ENCODE peak calls at places on chromosome 20, in nine cellular contexts. Y is A549, V is HCT116, W is endothelial cell of umbilical vein, Z is HepG2, R is H1, Q is SK-N-SH, T is K562, P is GM12878. G is an unnamed sample.
A peak's percentile ranks its signal among the peaks of the same experiment; 100 is the strongest.

GRCh38 chr20:39446397-39446796 is 484.3 kb downstream of the DHX35 start:
- DNase-seq in Y (no peak), V (no peak), W (no peak), Z (no peak), Q (no peak), T (no peak), R (no peak), P (peak; percentile 19), G (no peak)

GRCh38 chr20:34954905-34955231 is 738 bp downstream of the GSS start:
- DNase-seq in Z (peak; percentile 67), T (peak; percentile 76), R (no peak), V (peak; percentile 13), W (no peak), P (no peak), Y (no peak), Q (peak; percentile 59), G (no peak)

GRCh38 chr20:19644085-19644484 is 114.0 kb upstream of the RIN2 start:
- DNase-seq in Q (no peak), Z (no peak), V (no peak), W (no peak), R (no peak), Y (no peak), T (no peak), P (no peak), G (no peak)

GRCh38 chr20:35907017-35907685 is 47.2 kb downstream of the SCAND1 start:
- DNase-seq in R (no peak), Y (no peak), T (peak; percentile 77), Q (no peak), P (no peak), Z (no peak), V (no peak), W (peak; percentile 21), G (no peak)

GRCh38 chr20:31671324-31671723 is 33.6 kb downstream of the COX4I2 start:
- DNase-seq in Q (no peak), Z (no peak), R (no peak), V (no peak), T (no peak), W (no peak), P (no peak), Y (no peak), G (no peak)

GRCh38 chr20:18388860-18389259 is 78.0 kb downstream of the DZANK1 start:
- DNase-seq in Y (peak; percentile 18), V (peak; percentile 7), W (peak; percentile 42), Q (no peak), Z (peak; percentile 95), T (no peak), P (no peak), R (no peak), G (no peak)

GRCh38 chr20:46250772-46251171 is 57.5 kb downstream of the CDH22 start:
- DNase-seq in V (no peak), P (no peak), W (no peak), Z (no peak), R (no peak), T (no peak), Y (no peak), Q (no peak), G (no peak)

GRCh38 chr20:4451487-4451886 is 270.2 kb upstream of the PRND start:
- DNase-seq in V (no peak), Z (no peak), W (no peak), T (no peak), Q (no peak), R (no peak), P (no peak), Y (no peak), G (no peak)

GRCh38 chr20:21609221-21609620 is 95.4 kb upstream of the NKX2-2 start:
- DNase-seq in Q (no peak), V (no peak), W (no peak), P (no peak), T (no peak), Z (peak; percentile 10), R (no peak), Y (no peak), G (no peak)

GRCh38 chr20:17797163-17797562 is 97.4 kb downstream of the BANF2 start:
- DNase-seq in Z (peak; percentile 34), V (no peak), P (no peak), R (no peak), Y (no peak), T (no peak), W (no peak), Q (no peak), G (no peak)

DNA sequence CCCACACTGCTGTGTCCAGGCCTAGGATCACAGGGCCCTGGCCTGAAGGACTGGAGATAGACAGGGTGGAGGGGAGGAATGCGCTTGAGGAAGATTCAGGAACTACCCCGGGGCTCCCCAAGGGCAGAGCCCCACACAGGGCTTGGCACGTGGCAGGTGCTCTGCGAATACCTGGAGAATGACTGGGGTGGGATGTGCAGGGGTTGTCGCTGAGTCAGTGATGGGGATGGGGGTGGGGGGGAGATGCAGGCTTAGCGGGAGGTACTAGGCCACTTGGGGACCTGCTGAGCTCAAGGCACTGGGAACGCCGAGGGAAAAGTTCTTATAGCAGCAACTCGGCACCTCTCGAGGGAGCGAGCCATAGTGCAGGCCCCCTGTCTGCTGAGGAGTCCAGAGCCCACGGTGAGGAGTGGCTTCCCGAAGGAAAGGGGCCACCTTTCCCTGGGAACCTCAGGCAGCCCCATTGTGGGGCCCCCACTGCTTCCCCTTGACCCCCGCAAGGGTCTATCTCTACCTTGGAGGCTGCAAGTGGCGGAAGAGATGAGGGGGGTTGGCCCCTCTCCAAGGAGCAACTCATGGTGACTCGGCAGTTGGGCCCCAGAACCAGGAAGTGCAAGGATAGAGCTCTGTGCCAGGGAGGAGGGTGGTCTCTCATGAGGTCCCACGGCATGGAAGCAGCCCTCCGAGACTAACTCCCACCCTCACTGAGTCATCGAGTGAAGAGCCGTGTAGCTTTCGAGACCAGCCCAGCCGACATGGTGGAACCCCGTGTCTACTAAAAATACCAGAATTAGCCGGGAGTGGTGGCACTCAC is 33.1 kb downstream of the SRC start:
- DNase-seq in R (no peak), V (peak; percentile 29), T (peak; percentile 92), Y (peak; percentile 55), W (peak; percentile 55), Z (no peak), Q (no peak), P (no peak), G (peak; percentile 67)
- TF ChIP-seq MAX in R (no peak), V (peak; percentile 51), T (peak; percentile 57), Y (peak; percentile 97), W (no peak), Z (no peak), Q (no peak), P (no peak), G (no peak)

DNA sequence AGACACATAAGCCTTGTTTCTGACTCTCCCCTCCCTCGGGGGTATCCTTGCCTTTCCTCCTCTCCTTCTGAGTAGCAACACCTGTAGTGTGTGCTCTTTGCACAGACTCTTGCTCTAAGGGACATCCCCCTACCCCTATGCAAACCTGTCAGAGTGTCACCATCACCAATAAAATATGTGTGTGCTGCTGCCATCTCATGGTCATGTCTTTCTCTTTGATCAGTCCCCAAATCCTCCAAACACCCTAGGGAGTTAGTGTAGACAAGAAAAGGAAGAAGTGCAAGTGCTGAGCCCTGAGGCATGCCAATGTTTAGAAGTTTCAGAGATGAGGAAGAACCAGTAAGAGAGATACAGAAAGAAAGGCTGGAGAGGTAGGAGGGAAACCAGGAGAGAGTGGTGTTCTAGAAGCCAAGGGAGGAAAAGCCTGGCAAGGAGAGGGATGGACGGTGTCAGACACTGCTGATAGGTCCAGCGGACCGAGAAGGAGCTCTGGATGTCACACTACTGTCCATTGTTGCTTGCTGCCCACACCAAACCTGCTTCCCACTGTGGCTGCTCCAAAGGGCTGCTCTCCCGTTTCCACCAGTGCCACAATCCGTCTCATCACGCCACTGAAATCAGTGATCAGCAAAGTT is 16.4 kb downstream of the TRMT6 start:
- DNase-seq in W (peak; percentile 25), Z (peak; percentile 71), Q (peak; percentile 48), T (peak; percentile 21), R (no peak), V (no peak), P (peak; percentile 26), Y (peak; percentile 41), G (peak; percentile 89)
- TF ChIP-seq CTCF in W (no peak), Z (peak; percentile 85), Q (peak; percentile 48), T (peak; percentile 14), R (peak; percentile 44), V (peak; percentile 50), P (peak; percentile 61), Y (peak; percentile 72), G (peak; percentile 51)

DNA sequence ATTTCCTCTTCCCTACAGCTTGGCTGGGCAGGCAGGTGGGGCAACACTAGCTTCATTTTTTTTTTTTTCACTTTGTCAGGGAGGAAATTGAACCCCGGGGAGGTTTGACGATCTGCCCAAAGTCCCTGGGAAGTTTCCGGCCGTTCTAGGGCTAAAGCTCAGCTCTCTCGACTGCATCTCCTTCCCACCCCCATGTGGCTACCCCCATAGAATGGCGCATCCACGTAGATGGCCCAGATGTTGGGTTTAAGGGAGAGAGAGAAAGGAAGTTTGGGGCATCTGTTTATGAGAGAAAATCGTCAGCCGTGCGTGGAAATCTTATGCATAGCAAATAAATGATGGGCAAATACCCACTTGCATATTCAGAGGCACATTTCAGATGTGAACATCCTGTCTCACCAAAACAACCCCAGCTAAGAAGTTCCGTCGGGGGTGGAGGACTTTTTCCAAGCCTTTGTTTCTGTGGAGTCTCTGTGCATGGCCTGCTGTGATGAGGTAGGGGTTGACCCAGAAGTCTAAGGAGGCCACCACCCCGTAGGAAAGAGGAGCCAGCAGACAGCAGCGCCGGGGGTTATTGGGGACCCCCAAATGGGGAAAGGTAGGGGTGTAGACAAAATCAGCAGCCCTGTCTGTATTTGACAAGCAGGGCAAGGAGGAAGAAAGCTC is 40.5 kb upstream of the ZNF831 start:
- DNase-seq in W (no peak), P (no peak), Y (no peak), Q (no peak), Z (no peak), V (no peak), T (no peak), R (no peak), G (no peak)
- H3K4me3 ChIP-seq in W (no peak overlapping the region), P (no peak overlapping the region), Y (no peak overlapping the region), Q (no peak overlapping the region), Z (no peak overlapping the region), V (no peak overlapping the region), T (no peak overlapping the region), R (no peak overlapping the region), G (no peak overlapping the region)

DNA sequence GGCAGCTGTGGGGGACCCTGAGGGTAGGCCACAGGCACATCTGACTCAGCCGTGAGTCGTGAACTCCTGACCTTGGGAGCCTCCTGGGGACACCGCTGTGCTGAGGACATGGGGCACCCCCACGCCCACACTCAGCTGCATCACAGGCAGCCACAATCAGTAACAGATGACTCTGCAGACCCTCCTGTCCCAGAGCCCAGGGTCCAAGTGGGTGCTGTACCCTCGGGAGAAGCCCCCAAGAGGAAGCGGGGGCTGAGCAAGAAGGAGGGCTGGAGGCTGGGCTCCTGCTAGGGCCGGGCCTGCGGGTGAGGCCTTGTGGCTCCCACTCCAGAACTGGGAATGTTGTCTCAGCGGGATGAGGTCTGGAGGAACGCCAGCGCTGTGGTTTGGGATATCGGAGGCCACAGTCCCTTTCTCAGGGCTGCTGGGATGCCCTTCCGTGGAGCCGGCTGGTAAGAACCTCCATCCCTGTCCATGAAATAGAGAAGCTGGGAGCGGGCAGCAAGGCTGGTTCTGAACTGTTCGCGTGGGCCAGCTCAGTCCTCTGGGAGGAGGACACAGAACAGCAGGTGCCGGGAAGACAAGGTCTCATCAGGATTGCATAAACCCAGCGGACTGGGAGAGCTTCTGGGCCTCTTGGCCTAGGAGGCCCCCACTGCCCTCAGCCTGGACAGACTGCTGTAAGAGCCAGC is 3.1 kb upstream of the LAMA5 start:
- DNase-seq in Y (no peak), P (no peak), R (no peak), T (peak; percentile 64), W (no peak), Z (no peak), Q (no peak), V (no peak), G (peak; percentile 55)
- TF ChIP-seq MAX in Y (peak; percentile 67), P (no peak), R (no peak), T (no peak), W (no peak), Z (no peak), Q (no peak), V (no peak), G (no peak)

GRCh38 chr20:6122873-6123649 is at the start of gene FERMT1:
- DNase-seq in T (no peak), R (peak; percentile 82), V (peak; percentile 78), W (peak; percentile 31), Y (peak; percentile 85), Q (peak; percentile 82), Z (peak; percentile 84), P (no peak), G (peak; percentile 94)
- TF ChIP-seq CTCF in T (no peak), R (peak; percentile 27), V (no peak), W (peak; percentile 9), Y (peak; percentile 25), Q (no peak), Z (peak; percentile 66), P (no peak), G (no peak)

G was measured in NB4.